ENCODE peak calls at places on chromosomes 6 and 20, in six cellular contexts. L, R, A, Q, G and X are unnamed samples.

GRCh38 chr6:14361956-14362587 is 244.5 kb downstream of the CD83 start:
- DNase-seq in L (no peak), Q (no peak), R (no peak), G (no peak), A (no peak), X (no peak)

GRCh38 chr20:41098703-41099250 is 38.6 kb upstream of the PLCG1 start:
- DNase-seq in L (peak; percentile 73), A (no peak), Q (peak; percentile 58), R (no peak), G (peak; percentile 54), X (no peak)

GRCh38 chr20:51634877-51635276 is 92.4 kb upstream of the NFATC2 start:
- DNase-seq in A (no peak), R (no peak), G (no peak), Q (no peak), L (no peak), X (no peak)

GRCh38 chr6:139029470-139030210 is 1.1 kb downstream of the ABRACL start:
- DNase-seq in Q (peak; percentile 74), A (no peak), R (peak; percentile 45), L (peak; percentile 59), G (peak; percentile 61), X (peak; percentile 52)

GRCh38 chr6:131231886-131232285 is 96.6 kb downstream of the AKAP7 start:
- DNase-seq in G (no peak), L (no peak), Q (no peak), R (no peak), A (no peak), X (no peak)

GRCh38 chr20:1949711-1950110 is 44.1 kb downstream of the PDYN start:
- DNase-seq in A (no peak), R (no peak), Q (no peak), L (no peak), G (no peak), X (no peak)

GRCh38 chr20:35166242-35166830 is 5.5 kb upstream of the PROCR start:
- DNase-seq in G (no peak), L (no peak), R (no peak), Q (peak; percentile 6), A (no peak), X (no peak)

GRCh38 chr6:40845588-40845987 is 193.4 kb downstream of the UNC5CL start:
- DNase-seq in A (peak; percentile 25), L (peak; percentile 37), Q (peak; percentile 59), R (peak; percentile 50), G (peak; percentile 16), X (peak; percentile 80)

GRCh38 chr6:101926149-101926925 is 532.8 kb downstream of the GRIK2 start:
- DNase-seq in G (no peak), L (peak; percentile 25), R (no peak), Q (no peak), A (no peak), X (no peak)

GRCh38 chr6:158516098-158516497 is 43.8 kb upstream of the TMEM181 start:
- DNase-seq in Q (no peak), A (no peak), R (no peak), G (no peak), L (no peak), X (no peak)

GRCh38 chr6:20362623-20363022 is 39.1 kb upstream of the E2F3 start:
- DNase-seq in R (no peak), L (no peak), G (no peak), A (no peak), Q (no peak), X (no peak)

GRCh38 chr6:157314705-157315321 is 8.5 kb downstream of the TMEM242 start:
- DNase-seq in G (no peak), A (no peak), R (peak; percentile 44), L (peak; percentile 85), Q (peak; percentile 76), X (peak; percentile 78)

GRCh38 chr6:111993342-111993741 is 60.6 kb upstream of the CCN6 start:
- DNase-seq in G (no peak), R (no peak), L (no peak), Q (no peak), A (no peak), X (no peak)

GRCh38 chr6:151067684-151068596 is 171.8 kb upstream of the AKAP12 start:
- DNase-seq in L (peak; percentile 97), G (peak; percentile 78), R (no peak), A (no peak), Q (peak; percentile 93), X (no peak)

GRCh38 chr20:60528141-60528540 is 569.9 kb downstream of the CDH26 start:
- DNase-seq in A (no peak), L (peak; percentile 11), Q (no peak), G (no peak), R (no peak), X (peak; percentile 8)

GRCh38 chr6:52505726-52506501 is 70.9 kb downstream of the TRAM2 start:
- DNase-seq in Q (no peak), A (no peak), L (no peak), R (no peak), G (no peak), X (no peak)

GRCh38 chr6:116876635-116877611 is at the start of gene RFX6:
- DNase-seq in G (no peak), A (no peak), L (no peak), R (no peak), Q (no peak), X (peak; percentile 19)

GRCh38 chr6:86042214-86042613 is 399.5 kb upstream of the SYNCRIP start:
- DNase-seq in R (no peak), G (no peak), L (no peak), A (no peak), Q (no peak), X (no peak)

GRCh38 chr20:25407311-25408169 is at the start of gene GINS1:
- DNase-seq in A (peak; percentile 91), Q (peak; percentile 89), G (peak; percentile 67), L (peak; percentile 85), R (peak; percentile 88), X (peak; percentile 98)

GRCh38 chr6:116793224-116793623 is 27.7 kb upstream of the FAM162B start:
- DNase-seq in L (no peak), A (no peak), R (no peak), G (no peak), Q (no peak), X (no peak)

GRCh38 chr6:101777646-101778045 is 384.1 kb downstream of the GRIK2 start:
- DNase-seq in L (no peak), R (no peak), G (no peak), A (no peak), Q (no peak), X (no peak)

GRCh38 chr20:36866164-36866563 is 9.8 kb upstream of the TLDC2 start:
- DNase-seq in Q (no peak), A (no peak), L (no peak), R (no peak), G (no peak), X (no peak)

GRCh38 chr6:120514544-120514943 is 819.7 kb downstream of the TBC1D32 start:
- DNase-seq in L (no peak), G (no peak), R (no peak), A (no peak), Q (no peak), X (no peak)

GRCh38 chr6:120511712-120512111 is 822.6 kb downstream of the TBC1D32 start:
- DNase-seq in A (no peak), G (no peak), L (no peak), R (no peak), Q (no peak), X (no peak)
- H3K4me3 ChIP-seq in A (no peak overlapping the region), G (no peak overlapping the region), L (no peak overlapping the region), R (no peak overlapping the region), Q (no peak overlapping the region), X (no peak overlapping the region)

DNA sequence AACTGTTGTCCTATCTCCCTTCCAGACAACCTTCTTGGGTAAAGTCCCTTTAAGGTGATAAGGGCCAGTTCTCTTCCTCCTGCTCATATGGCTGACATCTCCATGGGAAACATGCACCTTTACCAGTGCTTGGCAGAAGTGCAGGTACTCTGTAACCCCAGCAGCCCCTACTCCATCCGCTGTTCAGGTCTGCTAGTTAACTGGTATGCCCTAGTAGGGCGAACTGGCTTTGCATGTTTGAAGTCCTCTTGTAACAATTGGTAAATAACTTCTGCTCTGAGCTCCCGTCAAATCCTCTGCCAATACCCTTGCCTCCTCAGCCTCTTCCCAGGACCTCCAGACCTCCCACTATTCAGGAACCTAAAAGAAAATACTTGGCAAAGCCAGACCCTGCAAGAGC is 703.8 kb downstream of the MAFB start:
- DNase-seq in Q (no peak), A (no peak), G (no peak), R (no peak), L (no peak), X (no peak)
- H3K4ac ChIP-seq in Q (peak overlapping the region; percentile 32), A (no peak overlapping the region), G (peak overlapping the region; percentile 70), R (no peak overlapping the region), L (no peak overlapping the region), X (no peak overlapping the region)

GRCh38 chr6:17212541-17213371 is 68.4 kb upstream of the RBM24 start:
- DNase-seq in L (no peak), R (peak; percentile 63), Q (no peak), A (no peak), G (no peak), X (no peak)

GRCh38 chr6:17207281-17207680 is 73.9 kb upstream of the RBM24 start:
- DNase-seq in R (no peak), L (peak; percentile 9), Q (no peak), G (no peak), A (no peak), X (no peak)

GRCh38 chr6:17214106-17214505 is 67.1 kb upstream of the RBM24 start:
- DNase-seq in L (no peak), G (no peak), R (no peak), Q (no peak), A (no peak), X (no peak)

GRCh38 chr6:17210683-17211082 is 70.5 kb upstream of the RBM24 start:
- DNase-seq in A (no peak), L (no peak), R (no peak), Q (no peak), G (no peak), X (no peak)

DNA sequence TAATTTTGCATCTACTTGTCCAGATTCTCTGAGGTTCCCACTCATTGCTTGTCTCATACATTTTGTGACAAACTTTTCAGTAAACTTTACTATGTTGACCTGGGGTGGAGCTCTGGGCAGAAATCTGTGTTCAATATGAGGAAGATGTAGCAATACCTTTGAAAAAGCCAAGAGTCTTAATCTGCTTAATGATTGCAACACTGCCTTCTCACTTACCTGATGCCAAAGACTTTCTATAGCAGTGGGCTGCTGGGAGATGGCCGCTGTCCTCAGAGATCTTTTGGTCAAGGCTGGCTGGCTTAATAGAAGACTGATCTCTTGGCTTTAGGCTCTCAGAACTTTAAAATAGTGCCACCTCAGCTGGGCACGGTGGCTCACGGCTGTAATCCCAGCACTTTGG is 70.1 kb upstream of the RBM24 start:
- DNase-seq in G (no peak), R (no peak), L (no peak), A (no peak), Q (no peak), X (no peak)
- H3K4me3 ChIP-seq in G (no peak overlapping the region), R (no peak overlapping the region), L (no peak overlapping the region), A (no peak overlapping the region), Q (no peak overlapping the region), X (no peak overlapping the region)

GRCh38 chr20:542777-543368 is 717 bp downstream of the CSNK2A1 start:
- DNase-seq in R (no peak), A (no peak), Q (no peak), G (no peak), L (no peak), X (peak; percentile 27)

GRCh38 chr20:540391-541201 is 3.0 kb downstream of the CSNK2A1 start:
- DNase-seq in A (no peak), R (no peak), L (no peak), G (no peak), Q (no peak), X (peak; percentile 51)

GRCh38 chr20:544153-544725 is 649 bp upstream of the CSNK2A1 start:
- DNase-seq in Q (no peak), R (no peak), A (no peak), L (no peak), G (no peak), X (no peak)

GRCh38 chr20:546353-546752 is 2.8 kb upstream of the CSNK2A1 start:
- DNase-seq in L (no peak), A (no peak), G (no peak), Q (no peak), R (no peak), X (no peak)

GRCh38 chr20:543369-544152 is at the start of gene CSNK2A1:
- DNase-seq in Q (peak; percentile 95), L (peak; percentile 94), G (peak; percentile 97), R (peak; percentile 93), A (peak; percentile 86), X (peak; percentile 98)
- H3K4ac ChIP-seq in Q (peak within 1 kb of the TSS; percentile 83), L (peak within 1 kb of the TSS; percentile 98), G (peak within 1 kb of the TSS; percentile 100), R (peak within 1 kb of the TSS; percentile 99), A (peak within 1 kb of the TSS; percentile 87), X (peak within 1 kb of the TSS; percentile 94)